ENCODE peak calls at places on chromosomes 4 and X, in seven cellular contexts. E, D, J, M, Q, Y and O are unnamed samples.

GRCh38 chrX:21907250-21907649 is 33.3 kb upstream of the SMS start:
- DNase-seq in Q (no peak), D (no peak), M (no peak), E (no peak), J (no peak), Y (peak; percentile 71), O (no peak)

GRCh38 chr4:68021185-68021584 is 57.9 kb upstream of the TMPRSS11A start:
- DNase-seq in J (peak; percentile 50), D (no peak), Q (peak; percentile 73), Y (peak; percentile 86), M (no peak), E (no peak), O (no peak)

GRCh38 chr4:184371390-184371787 is 103.0 kb downstream of the IRF2 start:
- DNase-seq in J (no peak), Y (no peak), M (no peak), Q (no peak), E (no peak), D (no peak), O (no peak)

GRCh38 chr4:173334891-173335754 is 965 bp upstream of the HMGB2 start:
- DNase-seq in J (no peak), D (no peak), E (peak; percentile 38), M (peak; percentile 76), Y (peak; percentile 79), Q (peak; percentile 84), O (peak; percentile 91)

GRCh38 chrX:73852022-73852421 is 289.0 kb downstream of the CHIC1 start:
- DNase-seq in J (no peak), Q (no peak), D (no peak), Y (no peak), M (no peak), E (no peak), O (no peak)

GRCh38 chr4:100190643-100191600 is 654 bp upstream of the DDIT4L start:
- DNase-seq in M (no peak), D (no peak), Q (peak; percentile 73), Y (peak; percentile 30), E (no peak), J (no peak), O (no peak)

GRCh38 chr4:167183036-167183435 is 51.3 kb downstream of the SPOCK3 start:
- DNase-seq in J (no peak), E (no peak), M (no peak), Q (no peak), D (no peak), Y (no peak), O (no peak)

GRCh38 chrX:91137881-91138280 is 296.8 kb upstream of the PABPC5 start:
- DNase-seq in J (no peak), M (no peak), Q (no peak), E (no peak), Y (no peak), D (no peak), O (no peak)